ENCODE peak calls at places on chromosome 16, in nine cellular contexts. Q is body of pancreas, R is gastrocnemius medialis, E is A549, I is heart right ventricle, Y is psoas muscle, O is AG04450, G is upper lobe of right lung, U is tibial artery. F is an unnamed sample. For H3K9me3, the result is how much of the 10 kb centered on the place peaks cover.

GRCh38 chr16:48284772-48285409 is 37.6 kb upstream of the ABCC11 start:
- DNase-seq in Y (no peak), I (no peak), Q (no peak), E (no peak), R (no peak), U (no peak), O (no peak), G (no peak), F (no peak)

GRCh38 chr16:87254271-87254670 is 62.9 kb downstream of the C16orf95 start:
- DNase-seq in U (no peak), Q (no peak), Y (no peak), E (no peak), I (no peak), G (peak), R (no peak), O (no peak), F (no peak)

GRCh38 chr16:78307824-78308528 is 208.5 kb downstream of the WWOX start:
- DNase-seq in E (no peak), I (no peak), R (no peak), O (no peak), Y (no peak), G (no peak), U (no peak), Q (no peak), F (no peak)

GRCh38 chr16:70747703-70748631 is 53.0 kb downstream of the VAC14 start:
- DNase-seq in I (no peak), R (no peak), E (no peak), Y (peak), Q (no peak), U (no peak), G (peak), O (no peak), F (no peak)

GRCh38 chr16:27982184-27982583 is 81.3 kb downstream of the GSG1L start:
- DNase-seq in R (no peak), E (peak), G (peak), O (no peak), I (no peak), Q (no peak), U (no peak), Y (no peak), F (no peak)

GRCh38 chr16:87618216-87618615 is 15.9 kb downstream of the JPH3 start:
- DNase-seq in Y (no peak), R (no peak), Q (no peak), E (no peak), I (no peak), G (no peak), O (no peak), U (no peak), F (no peak)

GRCh38 chr16:78505544-78506371 is 406.3 kb downstream of the WWOX start:
- DNase-seq in O (no peak), Q (peak), G (peak), U (peak), Y (peak), E (no peak), I (peak), R (peak), F (peak)

GRCh38 chr16:49150341-49150740 is 131.3 kb downstream of the CBLN1 start:
- DNase-seq in U (no peak), R (no peak), Y (no peak), Q (no peak), O (no peak), E (no peak), I (no peak), G (no peak), F (no peak)

GRCh38 chr16:16158741-16159374 is 64.4 kb downstream of the ABCC6 start:
- DNase-seq in I (no peak), Y (no peak), R (no peak), O (no peak), E (no peak), U (no peak), G (no peak), Q (no peak), F (no peak)

GRCh38 chr16:23608194-23608593 is 12.1 kb upstream of the NDUFAB1 start:
- DNase-seq in Q (no peak), G (no peak), O (peak), R (no peak), E (peak), I (peak), U (no peak), Y (no peak), F (no peak)

GRCh38 chr16:27326738-27327585 is 13.2 kb downstream of the IL4R start:
- DNase-seq in O (peak), U (peak), R (peak), E (peak), G (peak), I (peak), Y (peak), Q (peak), F (peak)

GRCh38 chr16:57358527-57359095 is at the start of gene CCL22:
- DNase-seq in R (no peak), Y (no peak), E (no peak), U (no peak), O (no peak), I (no peak), Q (no peak), G (no peak), F (no peak)

GRCh38 chr16:17205279-17206139 is 265.3 kb downstream of the XYLT1 start:
- DNase-seq in R (no peak), U (no peak), I (no peak), Y (no peak), G (no peak), E (no peak), Q (peak), O (peak), F (no peak)

GRCh38 chr16:19348578-19349315 is 63.2 kb downstream of the CLEC19A start:
- DNase-seq in U (no peak), O (no peak), G (no peak), R (no peak), Q (no peak), Y (no peak), E (no peak), I (no peak), F (no peak)

GRCh38 chr16:75304521-75305363 is 53.3 kb upstream of the BCAR1 start:
- DNase-seq in U (peak), E (peak), I (peak), Y (peak), Q (peak), O (no peak), R (no peak), G (no peak), F (peak)

GRCh38 chr16:48609453-48610023 is 442 bp downstream of the N4BP1 start:
- DNase-seq in O (no peak), Q (peak), G (peak), R (peak), E (peak), U (peak), I (peak), Y (peak), F (no peak)

GRCh38 chr16:27401768-27402568 is at the start of gene IL21R:
- DNase-seq in U (peak), E (no peak), Y (peak), I (peak), O (no peak), R (no peak), G (peak), Q (peak), F (no peak)

GRCh38 chr16:8168016-8168415 is 422.3 kb downstream of the TMEM114 start:
- DNase-seq in O (no peak), Y (no peak), I (no peak), R (no peak), G (no peak), E (no peak), U (no peak), Q (no peak), F (no peak)

GRCh38 chr16:56204836-56205235 is 13.5 kb downstream of the GNAO1 start:
- DNase-seq in I (no peak), Q (no peak), Y (no peak), E (no peak), G (no peak), R (no peak), O (no peak), U (no peak), F (no peak)

GRCh38 chr16:24051125-24051524 is 205.0 kb upstream of the CACNG3 start:
- DNase-seq in Y (no peak), G (no peak), O (no peak), U (no peak), E (no peak), I (no peak), Q (no peak), R (no peak), F (no peak)

GRCh38 chr16:68539704-68540370 is 746 bp downstream of the ZFP90 start:
- DNase-seq in O (no peak), Q (peak), G (no peak), I (no peak), R (no peak), E (peak), Y (no peak), U (no peak), F (no peak)

GRCh38 chr16:48503779-48504178 is 106.2 kb downstream of the N4BP1 start:
- DNase-seq in Q (peak), Y (peak), I (peak), U (peak), E (no peak), G (no peak), O (peak), R (no peak), F (no peak)

GRCh38 chr16:55418586-55418985 is 60.4 kb upstream of the MMP2 start:
- DNase-seq in U (no peak), Q (no peak), G (no peak), Y (no peak), O (no peak), I (no peak), E (no peak), R (no peak), F (no peak)

GRCh38 chr16:53945996-53946395 is 242.0 kb downstream of the FTO start:
- DNase-seq in I (no peak), G (no peak), Y (no peak), U (no peak), O (peak), Q (no peak), E (peak), R (no peak), F (no peak)

GRCh38 chr16:89216315-89217137 is 977 bp upstream of the ZNF778 start:
- DNase-seq in I (peak), E (peak), Q (peak), G (peak), U (peak), Y (peak), O (peak), R (peak), F (no peak)

GRCh38 chr16:8935989-8936388 is 27.7 kb downstream of the USP7 start:
- DNase-seq in Y (no peak), R (no peak), I (no peak), G (no peak), U (no peak), Q (no peak), O (no peak), E (peak), F (no peak)

GRCh38 chr16:10557750-10558149 is 22.6 kb downstream of the EMP2 start:
- DNase-seq in U (no peak), Q (no peak), E (no peak), I (no peak), Y (no peak), R (no peak), O (no peak), G (no peak), F (no peak)

GRCh38 chr16:9000664-9001063 is 37.0 kb upstream of the USP7 start:
- DNase-seq in Q (no peak), G (no peak), U (no peak), R (no peak), E (no peak), Y (no peak), I (no peak), O (no peak), F (no peak)

GRCh38 chr16:23771027-23771426 is 16.2 kb downstream of the CHP2 start:
- DNase-seq in R (no peak), U (no peak), I (no peak), Y (no peak), Q (no peak), G (no peak), E (no peak), O (no peak), F (no peak)

GRCh38 chr16:48676836-48677235 is 66.9 kb upstream of the N4BP1 start:
- DNase-seq in Q (no peak), U (no peak), Y (no peak), G (no peak), I (no peak), E (no peak), O (no peak), R (no peak), F (no peak)

GRCh38 chr16:86591270-86591669 is 12.9 kb downstream of the FOXL1 start:
- DNase-seq in I (no peak), R (no peak), O (no peak), E (no peak), G (no peak), U (no peak), Q (no peak), Y (no peak), F (no peak)

GRCh38 chr16:56370836-56371235 is 54.5 kb downstream of the AMFR start:
- DNase-seq in U (no peak), E (peak), R (no peak), I (no peak), Y (no peak), Q (peak), O (no peak), G (no peak), F (no peak)

GRCh38 chr16:68984467-68984866 is 121.0 kb upstream of the HAS3 start:
- DNase-seq in Y (no peak), I (no peak), R (no peak), O (no peak), U (no peak), Q (no peak), G (no peak), E (no peak), F (no peak)

GRCh38 chr16:57991551-57992059 is 8.9 kb downstream of the ZNF319 start:
- DNase-seq in R (no peak), Y (no peak), G (no peak), U (no peak), Q (no peak), I (no peak), O (no peak), E (no peak), F (no peak)

GRCh38 chr16:56257260-56257659 is 66.0 kb downstream of the GNAO1 start:
- DNase-seq in Q (peak), E (no peak), Y (no peak), U (peak), G (no peak), O (no peak), I (peak), R (no peak), F (no peak)

GRCh38 chr16:21713549-21714368 is 50.0 kb downstream of the OTOA start:
- DNase-seq in I (no peak), Y (no peak), E (no peak), U (no peak), Q (no peak), R (no peak), O (no peak), G (no peak), F (no peak)

GRCh38 chr16:70704586-70704985 is 18.7 kb upstream of the MTSS2 start:
- DNase-seq in Q (no peak), Y (no peak), R (no peak), U (no peak), I (no peak), E (no peak), O (no peak), G (no peak), F (no peak)

GRCh38 chr16:73142069-73142880 is 94.3 kb upstream of the ZFHX3 start:
- DNase-seq in I (no peak), R (no peak), O (no peak), G (no peak), Q (no peak), Y (no peak), U (no peak), E (no peak), F (no peak)
- H3K9me3 ChIP-seq in I (under half), R (under half), O (under half), G (under half), Q (under half), Y (under half), U (under half), E (under half), F (under half)

DNA sequence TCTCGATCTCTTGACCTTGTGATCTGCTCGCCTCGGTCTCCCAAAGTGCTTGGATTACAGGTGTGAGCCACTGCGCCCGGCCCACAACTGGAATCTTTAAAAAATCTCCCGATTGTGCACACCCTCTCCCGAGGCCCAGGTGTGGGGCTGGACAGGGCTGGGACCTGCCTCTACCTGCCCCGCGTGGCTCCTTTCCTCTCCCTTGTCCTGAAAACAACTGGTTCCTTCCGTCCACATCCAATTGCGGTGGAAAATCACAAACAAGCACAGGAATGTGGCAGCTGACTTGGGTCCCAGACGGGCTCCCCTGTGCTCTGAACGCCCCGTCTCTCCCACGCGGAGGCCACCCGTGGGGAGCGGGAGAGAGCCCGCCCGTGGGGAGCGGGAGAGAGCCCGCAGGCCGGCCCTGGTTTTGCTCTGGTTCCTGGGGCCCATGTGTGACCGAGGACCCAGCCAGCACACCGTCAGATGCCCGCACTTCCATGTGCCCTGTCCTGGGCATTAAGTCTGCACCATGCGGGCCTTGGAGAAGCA is 3.0 kb upstream of the TMEM204 start:
- DNase-seq in Y (no peak), U (no peak), E (no peak), R (no peak), G (no peak), Q (no peak), O (no peak), I (no peak), F (no peak)
- H3K27ac ChIP-seq in Y (peak), U (peak), E (no peak), R (peak), G (peak), Q (peak), O (no peak), I (peak), F (peak)

GRCh38 chr16:85543998-85544397 is 69.1 kb upstream of the GSE1 start:
- DNase-seq in R (no peak), Y (no peak), O (no peak), Q (no peak), U (no peak), E (no peak), I (no peak), G (no peak), F (no peak)

GRCh38 chr16:85541619-85542547 is 71.2 kb upstream of the GSE1 start:
- DNase-seq in R (no peak), G (no peak), U (no peak), I (no peak), Q (no peak), Y (no peak), E (no peak), O (no peak), F (no peak)

GRCh38 chr16:85542548-85542927 is 70.6 kb upstream of the GSE1 start:
- DNase-seq in O (no peak), E (no peak), G (no peak), Y (no peak), I (no peak), Q (no peak), U (no peak), R (no peak), F (no peak)

GRCh38 chr16:85544668-85545067 is 68.5 kb upstream of the GSE1 start:
- DNase-seq in E (no peak), Q (no peak), Y (no peak), I (no peak), R (no peak), O (no peak), G (no peak), U (no peak), F (no peak)

GRCh38 chr16:85543536-85543935 is 69.6 kb upstream of the GSE1 start:
- DNase-seq in Y (no peak), Q (no peak), I (no peak), E (no peak), U (no peak), R (no peak), G (no peak), O (no peak), F (no peak)
- TF ChIP-seq CTCF in Y (no peak), Q (no peak), I (no peak), E (no peak), U (no peak), R (no peak), G (no peak), O (no peak), F (no peak)

GRCh38 chr16:35714665-35715064 is 2255.3 kb downstream of the TP53TG3F start:
- DNase-seq in O (no peak), R (no peak), Y (no peak), Q (no peak), U (no peak), E (no peak), G (no peak), I (peak), F (no peak)
- H3K9me3 ChIP-seq in O (under half), R (under half), Y (under half), Q (under half), U (under half), E (under half), G (under half), I (under half), F (under half)

GRCh38 chr16:50309527-50310307 is 43.4 kb downstream of the ADCY7 start:
- DNase-seq in G (no peak), R (no peak), E (no peak), Q (no peak), U (no peak), O (no peak), I (no peak), Y (no peak), F (no peak)
- H3K27ac ChIP-seq in G (no peak), R (no peak), E (no peak), Q (no peak), U (peak), O (no peak), I (no peak), Y (no peak), F (no peak)

DNA sequence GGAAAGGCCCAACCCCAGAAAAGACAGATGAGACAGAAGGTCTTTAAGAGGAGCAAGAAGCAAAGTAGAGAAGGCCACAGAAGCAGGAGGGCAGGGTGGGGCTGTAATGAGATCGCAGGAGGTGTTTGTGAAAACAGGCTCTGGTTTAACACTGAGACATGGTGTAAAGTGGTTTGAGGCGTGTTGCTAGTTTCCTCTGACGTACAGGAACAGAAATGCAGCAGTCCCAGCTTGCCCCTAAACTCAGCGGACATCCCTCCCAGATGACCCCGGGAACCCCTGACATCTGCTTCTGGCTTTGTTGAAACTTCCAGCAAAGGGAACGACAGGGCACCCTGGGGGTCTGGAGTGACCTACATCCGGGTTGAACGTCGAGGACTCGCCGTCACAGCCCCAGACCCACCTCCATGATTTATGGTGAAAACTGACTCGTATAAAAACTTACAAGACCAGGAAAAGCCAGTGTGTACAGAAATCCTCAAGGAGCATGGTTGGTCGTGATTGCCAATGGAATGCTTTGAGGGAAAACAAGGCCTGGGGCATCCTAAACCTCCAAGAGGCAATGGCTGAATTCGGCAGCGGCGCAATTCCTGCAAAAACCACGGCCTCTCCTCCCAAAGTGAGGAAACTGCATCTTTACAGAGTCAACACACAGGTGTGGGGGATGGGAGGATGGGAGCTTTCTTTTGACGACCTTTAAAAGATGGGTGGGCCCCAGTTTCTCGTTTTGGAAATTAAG is 25.8 kb downstream of the LITAF start:
- DNase-seq in G (peak), Q (peak), E (no peak), R (peak), O (no peak), I (peak), U (no peak), Y (no peak), F (no peak)
- TF ChIP-seq CTCF in G (no peak), Q (no peak), E (no peak), R (no peak), O (no peak), I (no peak), U (no peak), Y (no peak), F (no peak)

GRCh38 chr16:35565626-35566025 is 2106.2 kb downstream of the TP53TG3F start:
- DNase-seq in Y (no peak), E (no peak), R (no peak), U (no peak), I (no peak), G (no peak), Q (no peak), O (no peak), F (no peak)
- H3K9me3 ChIP-seq in Y (under half), E (under half), R (under half), U (under half), I (under half), G (under half), Q (under half), O (under half), F (under half)

GRCh38 chr16:2230376-2230775 is 5.9 kb upstream of the DNASE1L2 start:
- DNase-seq in R (no peak), G (no peak), O (no peak), U (no peak), I (no peak), E (no peak), Y (no peak), Q (peak), F (no peak)

GRCh38 chr16:2231016-2231931 is 5.0 kb upstream of the DNASE1L2 start:
- DNase-seq in Q (peak), I (no peak), G (no peak), Y (no peak), O (no peak), U (no peak), R (no peak), E (no peak), F (no peak)

GRCh38 chr16:2233046-2233775 is 3.0 kb upstream of the DNASE1L2 start:
- DNase-seq in Q (no peak), Y (no peak), R (no peak), G (no peak), U (no peak), E (no peak), I (no peak), O (no peak), F (no peak)

GRCh38 chr16:2233872-2234812 is 2.1 kb upstream of the DNASE1L2 start:
- DNase-seq in G (no peak), Y (no peak), I (no peak), O (no peak), U (no peak), E (no peak), Q (no peak), R (no peak), F (no peak)

GRCh38 chr16:2232094-2232990 is 3.9 kb upstream of the DNASE1L2 start:
- DNase-seq in E (no peak), Q (no peak), I (no peak), U (no peak), R (no peak), Y (no peak), O (no peak), G (no peak), F (no peak)
- H3K27ac ChIP-seq in E (no peak), Q (no peak), I (no peak), U (no peak), R (no peak), Y (no peak), O (no peak), G (no peak), F (no peak)